ENCODE peak calls at places on chromosomes 3 and 15, in five cellular contexts. L is A549, F is ovary, J is sigmoid colon, X is upper lobe of left lung. B is an unnamed sample.

GRCh38 chr15:27486036-27486435 is 515.1 kb downstream of the GABRG3 start:
- DNase-seq in L (no peak), F (no peak), J (no peak), X (no peak), B (no peak)

GRCh38 chr3:8455451-8456117 is 46.0 kb upstream of the LMCD1 start:
- DNase-seq in L (no peak), F (no peak), J (no peak), X (no peak), B (no peak)

GRCh38 chr3:127848131-127849129 is 26.1 kb upstream of the MGLL start:
- DNase-seq in L (no peak), F (no peak), J (no peak), X (no peak), B (peak; percentile 72)

GRCh38 chr3:56788506-56788905 is 13.2 kb downstream of the ARHGEF3 start:
- DNase-seq in L (no peak), F (no peak), J (no peak), X (no peak), B (no peak)

GRCh38 chr3:16520636-16521579 is 7.4 kb upstream of the RFTN1 start:
- DNase-seq in L (no peak), F (no peak), J (no peak), X (no peak), B (no peak)

GRCh38 chr3:38164136-38164965 is 986 bp upstream of the OXSR1 start:
- DNase-seq in L (no peak), F (peak; percentile 55), J (no peak), X (peak; percentile 84), B (no peak)

GRCh38 chr15:38972831-38973230 is 408.2 kb upstream of the RASGRP1 start:
- DNase-seq in L (no peak), F (no peak), J (no peak), X (no peak), B (no peak)

GRCh38 chr3:77407454-77407853 is 367.6 kb downstream of the ROBO2 start:
- DNase-seq in L (no peak), F (no peak), J (no peak), X (no peak), B (no peak)

GRCh38 chr3:44833394-44833793 is 28.3 kb upstream of the TMEM42 start:
- DNase-seq in L (no peak), F (no peak), J (no peak), X (no peak), B (no peak)

GRCh38 chr15:99015677-99016568 is 8.3 kb upstream of the PGPEP1L start:
- DNase-seq in L (no peak), F (peak; percentile 47), J (no peak), X (peak; percentile 83), B (no peak)

GRCh38 chr15:65818927-65819562 is 27.0 kb upstream of the DENND4A start:
- DNase-seq in L (no peak), F (no peak), J (no peak), X (no peak), B (no peak)

GRCh38 chr3:176430244-176430893 is 766.9 kb downstream of the TBL1XR1 start:
- DNase-seq in L (peak; percentile 5), F (no peak), J (no peak), X (no peak), B (no peak)

GRCh38 chr3:129314757-129315385 is 36.2 kb downstream of the HMCES start:
- DNase-seq in L (peak; percentile 73), F (peak; percentile 92), J (peak; percentile 94), X (peak; percentile 94), B (no peak)

GRCh38 chr3:177427096-177427495 is 229.8 kb upstream of the TBL1XR1 start:
- DNase-seq in L (no peak), F (no peak), J (no peak), X (no peak), B (no peak)

GRCh38 chr3:107235923-107236315 is 141.3 kb upstream of the CCDC54 start:
- DNase-seq in L (peak; percentile 81), F (no peak), J (peak; percentile 64), X (no peak), B (no peak)

GRCh38 chr3:179528786-179529185 is 33.9 kb upstream of the ACTL6A start:
- DNase-seq in L (no peak), F (no peak), J (no peak), X (no peak), B (no peak)

GRCh38 chr3:183538475-183538874 is 17.0 kb downstream of the KLHL6 start:
- DNase-seq in L (no peak), F (no peak), J (no peak), X (no peak), B (no peak)

GRCh38 chr3:183537295-183537730 is 18.2 kb downstream of the KLHL6 start:
- DNase-seq in L (no peak), F (no peak), J (no peak), X (no peak), B (no peak)

GRCh38 chr3:183534249-183534648 is 21.3 kb downstream of the KLHL6 start:
- DNase-seq in L (no peak), F (no peak), J (no peak), X (no peak), B (no peak)

GRCh38 chr3:183533410-183534132 is 21.9 kb downstream of the KLHL6 start:
- DNase-seq in L (no peak), F (no peak), J (no peak), X (no peak), B (no peak)

GRCh38 chr3:183536238-183536880 is 19.1 kb downstream of the KLHL6 start:
- DNase-seq in L (no peak), F (no peak), J (no peak), X (no peak), B (no peak)
- TF ChIP-seq EP300 in L (no peak), F (no peak), J (no peak), X (no peak), B (no peak)

GRCh38 chr3:172201136-172201989 is 162.0 kb downstream of the FNDC3B start:
- DNase-seq in L (no peak), F (peak; percentile 88), J (peak; percentile 89), X (no peak), B (no peak)
- TF ChIP-seq EP300 in L (no peak), F (no peak), J (peak; percentile 34), X (no peak), B (no peak)

GRCh38 chr3:101854608-101855304 is 5.4 kb downstream of the NFKBIZ start:
- DNase-seq in L (no peak), F (no peak), J (no peak), X (no peak), B (no peak)
- TF ChIP-seq EP300 in L (no peak), F (no peak), J (no peak), X (no peak), B (no peak)

GRCh38 chr15:35934383-35935049 is 388.6 kb upstream of the DPH6 start:
- DNase-seq in L (no peak), F (no peak), J (no peak), X (no peak), B (no peak)

GRCh38 chr15:35932541-35932940 is 386.6 kb upstream of the DPH6 start:
- DNase-seq in L (no peak), F (no peak), J (no peak), X (no peak), B (no peak)

GRCh38 chr15:35933531-35933930 is 387.6 kb upstream of the DPH6 start:
- DNase-seq in L (no peak), F (no peak), J (no peak), X (no peak), B (no peak)

GRCh38 chr15:35936284-35936683 is 390.3 kb upstream of the DPH6 start:
- DNase-seq in L (no peak), F (no peak), J (no peak), X (no peak), B (no peak)

DNA sequence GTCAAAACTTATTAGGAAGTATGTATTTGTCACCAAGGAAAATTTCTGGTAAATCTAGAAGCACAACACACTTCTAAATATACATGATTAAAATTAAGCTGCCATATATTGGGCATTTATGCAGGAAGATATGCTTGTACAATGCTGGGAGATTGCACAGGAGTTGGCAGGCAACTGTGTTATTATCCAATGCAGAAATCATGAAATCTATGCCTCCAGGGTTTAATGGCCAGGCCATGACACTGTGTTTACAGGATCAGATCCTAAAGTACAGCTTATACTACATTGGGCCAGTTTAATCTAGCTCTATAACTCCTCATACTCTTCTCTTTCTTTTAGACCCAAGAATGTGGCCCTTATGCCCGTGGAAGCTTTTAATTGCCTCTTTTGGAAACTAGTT is 391.4 kb upstream of the DPH6 start:
- DNase-seq in L (no peak), F (no peak), J (no peak), X (no peak), B (no peak)
- TF ChIP-seq EP300 in L (no peak), F (no peak), J (no peak), X (no peak), B (no peak)

DNA sequence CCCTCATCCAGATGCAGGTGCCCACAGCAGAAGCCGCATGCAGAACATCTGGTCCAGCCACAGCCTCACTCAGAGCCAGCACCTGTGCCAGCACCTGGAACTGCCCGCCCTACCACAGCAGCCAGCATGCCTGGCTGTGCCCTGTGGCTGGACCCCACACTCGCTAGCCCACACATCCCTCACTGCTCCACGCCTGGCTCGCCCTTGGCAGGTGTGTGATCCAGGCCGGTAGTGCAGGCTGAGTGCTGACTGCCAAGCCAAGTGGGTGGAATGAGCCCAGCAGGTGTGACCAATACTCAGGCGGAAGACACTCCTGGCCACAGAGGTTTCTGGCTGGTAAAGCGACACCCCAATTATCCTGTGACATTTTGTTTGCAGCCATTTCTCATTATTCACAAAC is 162.4 kb upstream of the ROBO1 start:
- DNase-seq in L (no peak), F (no peak), J (peak; percentile 61), X (peak; percentile 62), B (no peak)
- TF ChIP-seq EP300 in L (no peak), F (no peak), J (no peak), X (no peak), B (no peak)

GRCh38 chr3:195847061-195847950 is 35.6 kb upstream of the MUC4 start:
- DNase-seq in L (peak; percentile 17), F (no peak), J (no peak), X (peak; percentile 65), B (no peak)

GRCh38 chr3:195849322-195850074 is 37.8 kb upstream of the MUC4 start:
- DNase-seq in L (peak; percentile 13), F (peak; percentile 83), J (no peak), X (peak; percentile 86), B (no peak)

GRCh38 chr3:195853036-195853435 is 41.3 kb upstream of the MUC4 start:
- DNase-seq in L (no peak), F (no peak), J (no peak), X (peak; percentile 73), B (no peak)

GRCh38 chr3:195853930-195854478 is 42.3 kb upstream of the MUC4 start:
- DNase-seq in L (no peak), F (no peak), J (no peak), X (peak; percentile 33), B (no peak)

GRCh38 chr3:195850857-195851531 is 39.3 kb upstream of the MUC4 start:
- DNase-seq in L (peak; percentile 69), F (peak; percentile 81), J (peak; percentile 94), X (peak; percentile 83), B (peak; percentile 95)
- TF ChIP-seq EP300 in L (no peak), F (no peak), J (no peak), X (no peak), B (no peak)

GRCh38 chr15:53525894-53526293 is 233.6 kb downstream of the WDR72 start:
- DNase-seq in L (no peak), F (no peak), J (no peak), X (no peak), B (no peak)

GRCh38 chr15:53522878-53523455 is 236.5 kb downstream of the WDR72 start:
- DNase-seq in L (no peak), F (no peak), J (no peak), X (no peak), B (no peak)

GRCh38 chr15:53520867-53521525 is 238.5 kb downstream of the WDR72 start:
- DNase-seq in L (no peak), F (no peak), J (no peak), X (no peak), B (no peak)
- TF ChIP-seq EP300 in L (no peak), F (no peak), J (no peak), X (no peak), B (no peak)

B was measured in esophagus muscularis mucosa.